ENCODE peak calls at places on chromosomes 13 and 19, in seven cellular contexts. Y is activated gamma-delta T cell treated with Interleukin-2 at 50 U/mL for 16 hours; I is effector memory CD8-positive, alpha-beta T cell; Q is fibroblast of mammary gland; G is GM23248; L is stimulated activated CD8-positive, alpha-beta memory T cell treated with anti-CD3 and anti-CD28 coated beads, Interleukin-15, amount 100 ng/mL, for 4 hours; U is neural progenitor cell. C is an unnamed sample.

GRCh38 chr19:6835501-6835900 is 51.9 kb upstream of the ADGRE1 start:
- DNase-seq in Y (no peak), I (no peak), Q (no peak), G (no peak), L (no peak), U (no peak), C (no peak)

GRCh38 chr13:58855283-58855682 is 1223.7 kb downstream of the PCDH17 start:
- DNase-seq in Y (no peak), I (no peak), Q (no peak), G (no peak), L (no peak), U (no peak), C (peak)

GRCh38 chr13:75704942-75705320 is 68.8 kb downstream of the LMO7 start:
- DNase-seq in Y (no peak), I (no peak), Q (peak), G (no peak), L (no peak), U (no peak), C (no peak)

GRCh38 chr19:14440049-14440448 is 6.9 kb downstream of the PKN1 start:
- DNase-seq in Y (peak), I (peak), Q (no peak), G (no peak), L (peak), U (no peak), C (no peak)

GRCh38 chr19:54209058-54209747 is 8.5 kb downstream of the RPS9 start:
- DNase-seq in Y (no peak), I (no peak), Q (no peak), G (no peak), L (no peak), U (no peak), C (no peak)

GRCh38 chr13:45055198-45055901 is 65.0 kb upstream of the GTF2F2 start:
- DNase-seq in Y (no peak), I (no peak), Q (peak), G (peak), L (no peak), U (no peak), C (peak)

GRCh38 chr13:98397221-98397620 is 179.7 kb downstream of the STK24 start:
- DNase-seq in Y (no peak), I (no peak), Q (peak), G (peak), L (no peak), U (no peak), C (no peak)

GRCh38 chr13:97226788-97227627 is 4.9 kb downstream of the MBNL2 start:
- DNase-seq in Y (peak), I (peak), Q (no peak), G (peak), L (no peak), U (no peak), C (no peak)

GRCh38 chr13:49681837-49682236 is 9.4 kb downstream of the EBPL start:
- DNase-seq in Y (no peak), I (no peak), Q (peak), G (peak), L (no peak), U (peak), C (no peak)

GRCh38 chr19:28046932-28047331 is 1166.0 kb downstream of the UQCRFS1 start:
- DNase-seq in Y (no peak), I (no peak), Q (no peak), G (no peak), L (no peak), U (no peak), C (no peak)

GRCh38 chr19:35755160-35755549 is 1.7 kb downstream of the HSPB6 start:
- DNase-seq in Y (no peak), I (no peak), Q (no peak), G (no peak), L (no peak), U (no peak), C (no peak)

GRCh38 chr13:98514268-98514667 is 62.6 kb downstream of the STK24 start:
- DNase-seq in Y (no peak), I (no peak), Q (no peak), G (no peak), L (no peak), U (no peak), C (no peak)

GRCh38 chr19:8305798-8306197 is 2.4 kb downstream of the CD320 start:
- DNase-seq in Y (no peak), I (no peak), Q (no peak), G (no peak), L (no peak), U (no peak), C (no peak)